ENCODE peak calls at places on chromosomes 5 and 9, in four cellular contexts. One of them, this sample, is unnamed.

GRCh38 chr9:137550241-137550621 is at the start of gene PNPLA7:
- DNase-seq in HEK293T: peak; percentile 46
- DNase-seq in coronary artery: peak; percentile 92
- DNase-seq in NCI-H2107: peak; percentile 82
- DNase-seq in this sample: peak; percentile 53

GRCh38 chr9:130301483-130302286 is 36.1 kb downstream of the HMCN2 start:
- DNase-seq in HEK293T: no peak
- DNase-seq in coronary artery: no peak
- DNase-seq in NCI-H2107: no peak
- DNase-seq in this sample: no peak

GRCh38 chr5:177552839-177553455 is 1.4 kb downstream of the FAM193B start:
- DNase-seq in HEK293T: no peak
- DNase-seq in coronary artery: no peak
- DNase-seq in NCI-H2107: no peak
- DNase-seq in this sample: no peak

GRCh38 chr9:3549243-3549642 is 23.4 kb upstream of the RFX3 start:
- DNase-seq in HEK293T: no peak
- DNase-seq in coronary artery: no peak
- DNase-seq in NCI-H2107: no peak
- DNase-seq in this sample: no peak

GRCh38 chr9:85716031-85716877 is 25.5 kb downstream of the AGTPBP1 start:
- DNase-seq in HEK293T: peak; percentile 15
- DNase-seq in coronary artery: no peak
- DNase-seq in NCI-H2107: no peak
- DNase-seq in this sample: no peak

GRCh38 chr5:173806270-173807035 is 81.7 kb upstream of the CPEB4 start:
- DNase-seq in HEK293T: no peak
- DNase-seq in coronary artery: no peak
- DNase-seq in NCI-H2107: no peak
- DNase-seq in this sample: no peak

GRCh38 chr5:20528471-20528870 is 540.5 kb upstream of the CDH18 start:
- DNase-seq in HEK293T: no peak
- DNase-seq in coronary artery: no peak
- DNase-seq in NCI-H2107: no peak
- DNase-seq in this sample: no peak

GRCh38 chr5:10863763-10864383 is 102.8 kb upstream of the DAP start:
- DNase-seq in HEK293T: peak; percentile 79
- DNase-seq in coronary artery: no peak
- DNase-seq in NCI-H2107: peak; percentile 5
- DNase-seq in this sample: peak; percentile 64

GRCh38 chr9:126474201-126474765 is 139.4 kb upstream of the LMX1B start:
- DNase-seq in HEK293T: no peak
- DNase-seq in coronary artery: no peak
- DNase-seq in NCI-H2107: no peak
- DNase-seq in this sample: no peak

GRCh38 chr9:99398241-99398640 is 176.2 kb downstream of the SEC61B start:
- DNase-seq in HEK293T: no peak
- DNase-seq in coronary artery: no peak
- DNase-seq in NCI-H2107: no peak
- DNase-seq in this sample: no peak

GRCh38 chr5:71899865-71900342 is 180.8 kb downstream of the CARTPT start:
- DNase-seq in HEK293T: no peak
- DNase-seq in coronary artery: no peak
- DNase-seq in NCI-H2107: no peak
- DNase-seq in this sample: no peak

GRCh38 chr9:133874061-133874638 is 118.0 kb downstream of the VAV2 start:
- DNase-seq in HEK293T: no peak
- DNase-seq in coronary artery: no peak
- DNase-seq in NCI-H2107: no peak
- DNase-seq in this sample: no peak

GRCh38 chr5:77960305-77960704 is 184.2 kb upstream of the TBCA start:
- DNase-seq in HEK293T: no peak
- DNase-seq in coronary artery: no peak
- DNase-seq in NCI-H2107: no peak
- DNase-seq in this sample: no peak

GRCh38 chr9:19998823-19999455 is 210.1 kb upstream of the SLC24A2 start:
- DNase-seq in HEK293T: no peak
- DNase-seq in coronary artery: no peak
- DNase-seq in NCI-H2107: no peak
- DNase-seq in this sample: no peak

GRCh38 chr5:174751154-174751990 is 27.0 kb downstream of the MSX2 start:
- DNase-seq in HEK293T: peak; percentile 60
- DNase-seq in coronary artery: no peak
- DNase-seq in NCI-H2107: no peak
- DNase-seq in this sample: no peak

GRCh38 chr9:81896067-81896466 is 32.2 kb upstream of the SPATA31D4 start:
- DNase-seq in HEK293T: no peak
- DNase-seq in coronary artery: no peak
- DNase-seq in NCI-H2107: no peak
- DNase-seq in this sample: no peak

GRCh38 chr5:82011761-82012160 is 39.9 kb downstream of the ATG10 start:
- DNase-seq in HEK293T: no peak
- DNase-seq in coronary artery: no peak
- DNase-seq in NCI-H2107: no peak
- DNase-seq in this sample: no peak

GRCh38 chr9:88400021-88400420 is 11.8 kb downstream of the SPIN1 start:
- DNase-seq in HEK293T: no peak
- DNase-seq in coronary artery: no peak
- DNase-seq in NCI-H2107: no peak
- DNase-seq in this sample: no peak

GRCh38 chr5:125422342-125422741 is 675.9 kb upstream of the ZNF608 start:
- DNase-seq in HEK293T: no peak
- DNase-seq in coronary artery: no peak
- DNase-seq in NCI-H2107: no peak
- DNase-seq in this sample: no peak

GRCh38 chr5:462051-462481 is 19.1 kb downstream of the EXOC3 start:
- DNase-seq in HEK293T: no peak
- DNase-seq in coronary artery: peak; percentile 62
- DNase-seq in NCI-H2107: no peak
- DNase-seq in this sample: no peak

GRCh38 chr5:54227109-54227508 is 83.3 kb downstream of the ARL15 start:
- DNase-seq in HEK293T: no peak
- DNase-seq in coronary artery: no peak
- DNase-seq in NCI-H2107: no peak
- DNase-seq in this sample: no peak

GRCh38 chr9:128006360-128007024 is 25.7 kb upstream of the EEIG1 start:
- DNase-seq in HEK293T: no peak
- DNase-seq in coronary artery: no peak
- DNase-seq in NCI-H2107: no peak
- DNase-seq in this sample: no peak

GRCh38 chr9:2216591-2216990 is 201.4 kb downstream of the SMARCA2 start:
- DNase-seq in HEK293T: no peak
- DNase-seq in coronary artery: no peak
- DNase-seq in NCI-H2107: no peak
- DNase-seq in this sample: no peak

GRCh38 chr5:77129386-77129785 is 42.3 kb upstream of the ZBED3 start:
- DNase-seq in HEK293T: peak; percentile 50
- DNase-seq in coronary artery: no peak
- DNase-seq in NCI-H2107: no peak
- DNase-seq in this sample: no peak

GRCh38 chr9:73805111-73805510 is 653.4 kb downstream of the ANXA1 start:
- DNase-seq in HEK293T: no peak
- DNase-seq in coronary artery: no peak
- DNase-seq in NCI-H2107: no peak
- DNase-seq in this sample: no peak

GRCh38 chr9:25374281-25374680 is 304.0 kb downstream of the TUSC1 start:
- DNase-seq in HEK293T: no peak
- DNase-seq in coronary artery: no peak
- DNase-seq in NCI-H2107: no peak
- DNase-seq in this sample: no peak